ENCODE peak calls at places on chromosomes 4 and X, in five cellular contexts. N, B, K, D and V are unnamed samples.

GRCh38 chr4:110183058-110183457 is 15.4 kb downstream of the ELOVL6 start:
- DNase-seq in N (no peak), B (no peak), K (no peak), D (no peak), V (no peak)

GRCh38 chr4:67343162-67343561 is 202.1 kb downstream of the CENPC start:
- DNase-seq in N (no peak), B (no peak), K (no peak), D (no peak), V (no peak)

GRCh38 chr4:155173371-155173770 is 35.1 kb upstream of the NPY2R start:
- DNase-seq in N (no peak), B (no peak), K (no peak), D (no peak), V (no peak)

GRCh38 chr4:23130845-23131244 is 438.1 kb downstream of the GBA3 start:
- DNase-seq in N (no peak), B (no peak), K (no peak), D (no peak), V (no peak)

GRCh38 chrX:79081895-79082512 is 62.5 kb upstream of the GPR174 start:
- DNase-seq in N (peak; percentile 61), B (peak; percentile 21), K (peak; percentile 57), D (no peak), V (peak; percentile 66)

GRCh38 chrX:68669094-68669830 is 21.8 kb downstream of the STARD8 start:
- DNase-seq in N (no peak), B (no peak), K (no peak), D (no peak), V (no peak)

GRCh38 chr4:57554693-57555092 is 444.5 kb upstream of the IGFBP7 start:
- DNase-seq in N (no peak), B (no peak), K (no peak), D (no peak), V (no peak)

GRCh38 chrX:71532078-71532752 is 689 bp upstream of the OGT start:
- DNase-seq in N (peak; percentile 44), B (peak; percentile 42), K (peak; percentile 59), D (no peak), V (peak; percentile 62)

GRCh38 chr4:123613586-123614344 is 217.2 kb downstream of the SPRY1 start:
- DNase-seq in N (no peak), B (no peak), K (no peak), D (no peak), V (no peak)

GRCh38 chr4:47538516-47538915 is 53.4 kb downstream of the ATP10D start:
- DNase-seq in N (peak; percentile 77), B (no peak), K (no peak), D (no peak), V (no peak)

GRCh38 chr4:32022071-32022470 is 1301.9 kb downstream of the PCDH7 start:
- DNase-seq in N (peak; percentile 7), B (no peak), K (no peak), D (no peak), V (no peak)

GRCh38 chr4:189463734-189464133 is 476.9 kb upstream of the FRG1 start:
- DNase-seq in N (no peak), B (no peak), K (no peak), D (no peak), V (no peak)

GRCh38 chrX:413322-414201 is 26.9 kb upstream of the PPP2R3B start:
- DNase-seq in N (peak; percentile 44), B (no peak), K (no peak), D (no peak), V (no peak)

GRCh38 chrX:51459125-51459524 is 37.3 kb downstream of the NUDT11 start:
- DNase-seq in N (peak; percentile 41), B (no peak), K (peak; percentile 11), D (no peak), V (peak; percentile 39)

GRCh38 chrX:69324851-69325250 is 159.6 kb upstream of the PJA1 start:
- DNase-seq in N (no peak), B (no peak), K (no peak), D (no peak), V (no peak)

GRCh38 chr4:37936889-37937498 is 23.2 kb upstream of the PTTG2 start:
- DNase-seq in N (no peak), B (no peak), K (no peak), D (no peak), V (no peak)

GRCh38 chrX:148416142-148416541 is 84.3 kb upstream of the AFF2 start:
- DNase-seq in N (no peak), B (no peak), K (no peak), D (no peak), V (no peak)

GRCh38 chrX:150303386-150304097 is 59.6 kb upstream of the MAMLD1 start:
- DNase-seq in N (no peak), B (no peak), K (no peak), D (no peak), V (no peak)

GRCh38 chr4:535181-535923 is 36.3 kb downstream of the PIGG start:
- DNase-seq in N (no peak), B (no peak), K (no peak), D (no peak), V (no peak)

GRCh38 chr4:25632135-25632534 is 23.5 kb upstream of the SLC34A2 start:
- DNase-seq in N (no peak), B (no peak), K (no peak), D (no peak), V (no peak)

GRCh38 chr4:73501664-73502265 is 20.2 kb downstream of the AFM start:
- DNase-seq in N (no peak), B (no peak), K (no peak), D (no peak), V (no peak)

GRCh38 chrX:96791559-96791958 is 92.1 kb upstream of the RPA4 start:
- DNase-seq in N (peak; percentile 60), B (no peak), K (no peak), D (no peak), V (no peak)

GRCh38 chr4:749771-750666 is 44.4 kb downstream of the PCGF3 start:
- DNase-seq in N (peak; percentile 83), B (no peak), K (no peak), D (no peak), V (no peak)

GRCh38 chr4:117085185-117085701 is at the start of gene TRAM1L1:
- DNase-seq in N (peak; percentile 66), B (no peak), K (peak; percentile 66), D (peak; percentile 68), V (no peak)

GRCh38 chr4:78622253-78622979 is 70.8 kb downstream of the ANXA3 start:
- DNase-seq in N (peak; percentile 63), B (no peak), K (no peak), D (no peak), V (no peak)

GRCh38 chr4:6616087-6616995 is 24.1 kb upstream of the MRFAP1 start:
- DNase-seq in N (no peak), B (no peak), K (no peak), D (no peak), V (no peak)

GRCh38 chrX:44484607-44485146 is 58.0 kb downstream of the FUNDC1 start:
- DNase-seq in N (no peak), B (no peak), K (no peak), D (no peak), V (no peak)

GRCh38 chrX:29690061-29690460 is 525.3 kb upstream of the MAGEB2 start:
- DNase-seq in N (peak; percentile 84), B (no peak), K (no peak), D (no peak), V (no peak)

GRCh38 chr4:140635606-140636005 is 66.8 kb upstream of the UCP1 start:
- DNase-seq in N (peak; percentile 46), B (no peak), K (no peak), D (no peak), V (no peak)

GRCh38 chrX:13383907-13384306 is 64.1 kb upstream of the ATXN3L start:
- DNase-seq in N (no peak), B (no peak), K (no peak), D (no peak), V (peak; percentile 15)

GRCh38 chr4:147591048-147591577 is 26.1 kb upstream of the TMEM184C start:
- DNase-seq in N (peak; percentile 39), B (no peak), K (no peak), D (no peak), V (no peak)

GRCh38 chrX:11765449-11765848 is 7.4 kb downstream of the MSL3 start:
- DNase-seq in N (no peak), B (no peak), K (no peak), D (no peak), V (no peak)

GRCh38 chr4:184287697-184288255 is 70.1 kb upstream of the ENPP6 start:
- DNase-seq in N (peak; percentile 86), B (peak; percentile 55), K (no peak), D (no peak), V (peak; percentile 62)

DNA sequence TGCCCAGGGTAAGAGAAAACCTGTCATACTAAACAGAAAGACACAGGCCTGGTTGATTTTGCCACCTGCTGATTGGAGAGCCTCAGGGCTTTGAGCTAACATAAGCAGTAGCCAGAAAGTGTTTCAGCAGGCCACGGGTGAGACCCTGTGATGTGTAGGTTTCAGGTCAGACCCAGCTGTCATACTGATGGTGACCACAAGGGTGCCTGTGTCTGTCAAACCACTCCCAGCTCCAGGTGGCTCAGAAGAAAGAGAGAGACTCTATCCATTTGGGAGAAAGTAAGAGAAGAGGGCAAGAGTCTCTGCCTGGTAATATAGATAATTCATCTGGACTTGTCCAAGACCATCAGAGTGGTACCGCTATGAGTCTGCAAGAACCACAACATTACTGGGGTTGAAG is 72.8 kb upstream of the NLRP2B start:
- DNase-seq in N (no peak), B (no peak), K (peak; percentile 10), D (no peak), V (no peak)
- TF ChIP-seq CTCF in N (no peak), B (no peak), K (peak; percentile 11), D (no peak), V (no peak)

GRCh38 chrX:1453951-1454785 is 1.5 kb upstream of the ASMTL start:
- DNase-seq in N (peak; percentile 85), B (peak; percentile 93), K (peak; percentile 94), D (peak; percentile 91), V (peak; percentile 87)
- H3K4me3 ChIP-seq in N (peak overlapping the region; percentile 56), B (peak overlapping the region; percentile 66), K (no peak overlapping the region), D (peak overlapping the region; percentile 89), V (peak overlapping the region; percentile 36)

GRCh38 chr4:77040856-77041576 is 34.8 kb downstream of the CCNI start:
- DNase-seq in N (peak; percentile 47), B (no peak), K (no peak), D (no peak), V (no peak)

GRCh38 chr4:77047037-77047436 is 28.8 kb downstream of the CCNI start:
- DNase-seq in N (peak; percentile 68), B (no peak), K (no peak), D (no peak), V (peak; percentile 19)

GRCh38 chr4:77043507-77044131 is 32.2 kb downstream of the CCNI start:
- DNase-seq in N (peak; percentile 75), B (no peak), K (no peak), D (no peak), V (no peak)

GRCh38 chr4:77044458-77045124 is 31.2 kb downstream of the CCNI start:
- DNase-seq in N (peak; percentile 77), B (no peak), K (no peak), D (no peak), V (peak; percentile 41)

DNA sequence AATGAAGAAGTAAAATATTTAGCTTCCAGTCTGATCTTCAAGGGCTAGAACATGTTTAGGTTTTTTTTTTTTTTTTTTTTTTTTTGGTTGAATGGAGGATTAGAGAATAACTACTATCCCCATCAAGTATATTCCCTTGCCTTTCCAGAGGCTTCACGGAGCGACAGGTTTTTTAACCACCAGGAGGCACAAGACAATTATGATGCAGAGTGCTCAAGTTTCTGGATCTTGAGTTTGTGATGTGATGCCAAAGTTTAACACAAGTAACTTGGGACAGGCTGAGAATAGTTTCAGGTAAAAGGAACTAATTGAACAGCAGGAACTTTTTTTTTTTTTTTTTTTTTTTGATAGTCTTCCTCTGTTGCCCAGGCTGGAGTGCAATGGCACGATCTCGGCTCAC is 30.3 kb downstream of the CCNI start:
- DNase-seq in N (peak; percentile 59), B (no peak), K (no peak), D (no peak), V (no peak)
- TF ChIP-seq CTCF in N (peak; percentile 44), B (no peak), K (no peak), D (no peak), V (peak; percentile 1)

GRCh38 chr4:8441499-8442091 is 1.0 kb downstream of the TRMT44 start:
- DNase-seq in N (no peak), B (no peak), K (no peak), D (no peak), V (no peak)
- H3K4me3 ChIP-seq in N (peak overlapping the region; percentile 87), B (peak overlapping the region; percentile 90), K (peak overlapping the region; percentile 48), D (peak overlapping the region; percentile 89), V (peak overlapping the region; percentile 99)